ENCODE peak calls at places on chromosomes 1 and 21, in nine cellular contexts. L is activated B cell treated with CpG ODN at 0.5 μM for 24 hours; U is stimulated activated CD4-positive, alpha-beta T cell treated with anti-CD3 and anti-CD28 coated beads, Interleukin-12 subunit alpha, Interleukin-12 subunit beta, amount 100 ng/mL, for 24 hours; X is DMS 273 treated with DMSO at 0.1 percent for 48 hours; I is GM04503; H is GM04504; O is heart left ventricle; A is fibroblast of mammary gland; W is fibroblast of lung. C is an unnamed sample.

GRCh38 chr1:211009944-211010343 is 124.0 kb downstream of the KCNH1 start:
- DNase-seq in H (no peak), X (no peak), U (no peak), W (no peak), I (no peak), O (no peak), L (no peak), A (no peak), C (no peak)

GRCh38 chr1:182087951-182088350 is 26.4 kb upstream of the ZNF648 start:
- DNase-seq in X (no peak), A (no peak), O (no peak), W (no peak), U (no peak), I (no peak), L (no peak), H (no peak), C (no peak)

GRCh38 chr1:6347641-6348487 is 45.7 kb downstream of the ACOT7 start:
- DNase-seq in H (no peak), U (peak), O (no peak), X (no peak), W (peak), A (peak), L (peak), I (no peak), C (peak)

GRCh38 chr1:15959847-15960446 is 16.0 kb downstream of the ZBTB17 start:
- DNase-seq in H (no peak), X (no peak), W (no peak), U (peak), I (no peak), O (no peak), L (no peak), A (no peak), C (no peak)

GRCh38 chr1:10490271-10490970 is 15.7 kb downstream of the PEX14 start:
- DNase-seq in L (no peak), O (no peak), H (no peak), I (no peak), X (no peak), U (no peak), A (no peak), W (no peak), C (no peak)

GRCh38 chr1:8794605-8795004 is 22.8 kb downstream of the RERE start:
- DNase-seq in W (no peak), H (no peak), X (no peak), O (no peak), A (no peak), L (no peak), I (no peak), U (no peak), C (no peak)

GRCh38 chr1:183385746-183386145 is 32.4 kb downstream of the NMNAT2 start:
- DNase-seq in A (peak), L (no peak), O (no peak), H (no peak), X (no peak), W (no peak), U (no peak), I (no peak), C (no peak)

GRCh38 chr21:37435120-37435519 is 68.5 kb downstream of the DYRK1A start:
- DNase-seq in X (peak), H (peak), I (peak), O (no peak), W (peak), A (peak), U (no peak), L (no peak), C (peak)

GRCh38 chr1:155070721-155071556 is 7.4 kb downstream of the EFNA4 start:
- DNase-seq in A (peak), W (peak), L (peak), H (peak), X (no peak), O (peak), I (no peak), U (peak), C (peak)

GRCh38 chr1:44024903-44025525 is 6.2 kb downstream of the SLC6A9 start:
- DNase-seq in H (no peak), U (no peak), O (no peak), A (no peak), L (no peak), I (no peak), W (no peak), X (no peak), C (no peak)